ENCODE peak calls at places on chromosome 10, in five cellular contexts. G, W, Z, E and J are unnamed samples.

GRCh38 chr10:132883391-132883881 is 58.9 kb downstream of the CFAP46 start:
- DNase-seq in G (no peak), W (no peak), Z (no peak), E (no peak), J (peak; percentile 8)

GRCh38 chr10:127619550-127619949 is 70.4 kb downstream of the NPS start:
- DNase-seq in G (no peak), W (no peak), Z (no peak), E (no peak), J (no peak)

GRCh38 chr10:89073719-89074118 is 83.1 kb downstream of the FAS start:
- DNase-seq in G (no peak), W (no peak), Z (no peak), E (no peak), J (no peak)

GRCh38 chr10:126373982-126374381 is 14.3 kb downstream of the ADAM12 start:
- DNase-seq in G (no peak), W (no peak), Z (no peak), E (no peak), J (no peak)

GRCh38 chr10:71060636-71061426 is 151.5 kb upstream of the UNC5B start:
- DNase-seq in G (no peak), W (no peak), Z (no peak), E (no peak), J (no peak)

GRCh38 chr10:127908106-127908957 is 1.4 kb downstream of the PTPRE start:
- DNase-seq in G (peak; percentile 63), W (no peak), Z (no peak), E (no peak), J (no peak)

GRCh38 chr10:1715821-1716220 is 21.5 kb downstream of the ADARB2 start:
- DNase-seq in G (no peak), W (no peak), Z (no peak), E (no peak), J (no peak)

GRCh38 chr10:35446439-35446838 is 110.1 kb downstream of the CCNY start:
- DNase-seq in G (no peak), W (no peak), Z (no peak), E (peak; percentile 8), J (no peak)

GRCh38 chr10:125122566-125122965 is 37.8 kb downstream of the CTBP2 start:
- DNase-seq in G (no peak), W (no peak), Z (no peak), E (no peak), J (no peak)

GRCh38 chr10:4807803-4808507 is 18.1 kb upstream of the AKR1E2 start:
- DNase-seq in G (peak; percentile 63), W (no peak), Z (peak; percentile 35), E (no peak), J (no peak)

GRCh38 chr10:17219024-17219423 is 9.0 kb upstream of the VIM start:
- DNase-seq in G (no peak), W (peak; percentile 54), Z (no peak), E (no peak), J (no peak)

GRCh38 chr10:56561336-56561735 is 200.3 kb upstream of the ZWINT start:
- DNase-seq in G (no peak), W (no peak), Z (no peak), E (no peak), J (no peak)

GRCh38 chr10:93904901-93905300 is 11.1 kb downstream of the SLC35G1 start:
- DNase-seq in G (no peak), W (no peak), Z (no peak), E (no peak), J (no peak)

GRCh38 chr10:80454526-80455460 is 683 bp downstream of the TSPAN14 start:
- DNase-seq in G (no peak), W (no peak), Z (no peak), E (peak; percentile 33), J (peak; percentile 67)